ENCODE peak calls at places on chromosomes 12 and 14, in four cellular contexts. I is A549, P is K562, A is HepG2. O is an unnamed sample.

GRCh38 chr14:95507701-95508103 is 8.7 kb downstream of the SYNE3 start:
- DNase-seq in A (no peak), I (no peak), P (no peak), O (no peak)

GRCh38 chr12:32493282-32493681 is 93.9 kb downstream of the FGD4 start:
- DNase-seq in A (no peak), P (no peak), I (no peak), O (no peak)

GRCh38 chr14:101174980-101175606 is 271.6 kb upstream of the RTL1 start:
- DNase-seq in P (no peak), I (no peak), A (no peak), O (no peak)

GRCh38 chr12:115763982-115764621 is 513.4 kb downstream of the MED13L start:
- DNase-seq in I (peak), A (peak), P (peak), O (no peak)

GRCh38 chr12:19971396-19971802 is 396.9 kb upstream of the PDE3A start:
- DNase-seq in P (no peak), A (peak), I (peak), O (peak)

GRCh38 chr14:88270781-88271180 is 52.3 kb downstream of the KCNK10 start:
- DNase-seq in I (no peak), P (no peak), A (peak), O (peak)

GRCh38 chr12:15978431-15978950 is 67.4 kb downstream of the DERA start:
- DNase-seq in I (no peak), P (no peak), A (no peak), O (no peak)

GRCh38 chr14:101151226-101151929 is 247.9 kb upstream of the RTL1 start:
- DNase-seq in A (no peak), P (no peak), I (peak), O (no peak)

GRCh38 chr14:68284834-68285233 is 465.3 kb downstream of the RAD51B start:
- DNase-seq in P (no peak), A (no peak), I (no peak), O (no peak)

GRCh38 chr12:65465766-65466547 is 187.5 kb downstream of the MSRB3 start:
- DNase-seq in P (no peak), I (no peak), A (no peak), O (no peak)

GRCh38 chr12:131044136-131044535 is 90.4 kb downstream of the ADGRD1 start:
- DNase-seq in I (no peak), P (no peak), A (no peak), O (no peak)

GRCh38 chr12:63930971-63931370 is 86.5 kb downstream of the SRGAP1 start:
- DNase-seq in P (no peak), A (no peak), I (no peak), O (no peak)

GRCh38 chr12:32809846-32810245 is 54.1 kb upstream of the YARS2 start:
- DNase-seq in A (no peak), P (no peak), I (no peak), O (no peak)

GRCh38 chr12:42372154-42372791 is 46.3 kb downstream of the PPHLN1 start:
- DNase-seq in P (peak), I (peak), A (peak), O (no peak)

GRCh38 chr12:113899844-113900471 is 66.2 kb downstream of the RBM19 start:
- DNase-seq in P (no peak), I (no peak), A (no peak), O (no peak)

GRCh38 chr14:51445001-51445390 is 204.9 kb downstream of the TMX1 start:
- DNase-seq in I (no peak), P (no peak), A (no peak), O (no peak)

GRCh38 chr14:51925980-51926379 is 63.4 kb upstream of the RTRAF start:
- DNase-seq in A (no peak), I (no peak), P (no peak), O (no peak)

GRCh38 chr12:24705741-24706358 is 243.1 kb downstream of the BCAT1 start:
- DNase-seq in I (no peak), P (no peak), A (no peak), O (no peak)

GRCh38 chr12:52435659-52435999 is 1.5 kb upstream of the KRT75 start:
- DNase-seq in I (no peak), A (no peak), P (no peak), O (no peak)

GRCh38 chr12:45309826-45310626 is 94.1 kb downstream of the ANO6 start:
- DNase-seq in A (no peak), I (no peak), P (no peak), O (no peak)

GRCh38 chr12:52231305-52232232 is 1.5 kb upstream of the KRT7 start:
- DNase-seq in I (peak), P (no peak), A (no peak), O (no peak)

GRCh38 chr14:75445958-75446357 is 18.1 kb downstream of the JDP2 start:
- DNase-seq in A (no peak), I (no peak), P (no peak), O (no peak)

GRCh38 chr14:38618514-38618913 is 362.6 kb upstream of the CLEC14A start:
- DNase-seq in I (peak), A (no peak), P (no peak), O (no peak)

GRCh38 chr12:50162225-50162624 is 4.9 kb downstream of the CERS5 start:
- DNase-seq in P (no peak), I (no peak), A (no peak), O (no peak)

GRCh38 chr12:50167026-50167742 is at the start of gene CERS5:
- DNase-seq in P (peak), A (peak), I (peak), O (peak)

GRCh38 chr12:50164963-50165362 is 2.2 kb downstream of the CERS5 start:
- DNase-seq in A (no peak), I (no peak), P (no peak), O (no peak)

DNA sequence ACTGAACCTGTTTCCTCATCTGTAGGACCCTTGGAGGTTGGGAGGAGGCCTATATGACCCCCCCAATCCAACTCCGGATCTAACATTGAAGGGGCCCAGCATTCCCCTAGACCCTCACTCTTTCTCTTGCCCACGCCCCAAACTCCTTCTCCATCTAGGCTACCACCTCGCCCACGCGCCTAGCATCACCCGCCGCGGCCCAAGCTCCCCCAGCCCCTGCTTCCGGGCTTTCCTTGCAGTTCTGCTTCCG is 468 bp downstream of the CERS5 start:
- DNase-seq in I (no peak), A (no peak), P (no peak), O (no peak)
- TF ChIP-seq NR3C1 in I (no peak), A (no peak), P (no peak), O (no peak)

GRCh38 chr14:99732436-99733220 is 48.5 kb downstream of the CYP46A1 start:
- DNase-seq in I (no peak), A (no peak), P (no peak), O (peak)
- TF ChIP-seq NR3C1 in I (no peak), A (no peak), P (no peak), O (no peak)

GRCh38 chr14:23018107-23018506 is 8.2 kb upstream of the C14orf93 start:
- DNase-seq in P (no peak), A (no peak), I (no peak), O (no peak)
- TF ChIP-seq NR3C1 in P (no peak), A (no peak), I (no peak), O (no peak)

DNA sequence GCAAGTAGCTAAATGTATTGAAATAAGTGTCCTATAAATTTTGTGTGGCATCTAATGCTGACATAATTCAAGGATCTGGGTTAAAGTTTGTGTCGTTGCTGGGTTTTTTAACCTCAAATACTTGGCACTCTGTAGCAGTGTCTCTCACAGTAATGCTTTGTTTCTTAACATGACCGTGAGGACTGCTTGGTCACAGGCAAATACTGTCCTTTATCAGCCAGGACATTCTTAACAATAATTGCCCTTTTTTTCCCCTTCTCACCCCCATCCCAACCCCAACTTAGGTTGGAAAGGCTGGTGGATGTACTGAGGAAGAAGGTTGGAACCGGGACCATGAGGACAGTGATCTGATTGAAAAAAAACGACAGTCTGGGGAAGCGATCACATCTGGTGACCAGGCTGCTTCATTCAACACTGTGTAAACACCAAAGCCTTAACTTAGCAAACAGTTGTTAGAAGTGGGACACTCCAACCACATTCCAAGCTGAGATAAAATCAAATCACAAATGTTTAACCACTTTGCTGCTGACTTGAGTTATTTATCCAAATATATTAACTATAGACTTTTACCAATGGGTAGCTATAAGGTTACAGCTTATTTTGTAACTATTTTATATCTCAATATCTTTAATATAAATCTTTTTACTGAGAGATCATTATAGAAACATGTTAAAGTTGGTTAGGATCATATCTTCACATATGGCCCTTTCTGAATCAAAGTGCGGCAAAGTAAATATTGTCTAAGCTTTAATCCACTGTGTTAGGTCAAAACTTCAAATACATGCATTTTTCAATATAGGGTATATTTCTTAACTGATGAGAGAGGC is 48.2 kb downstream of the FOXA1 start:
- DNase-seq in A (peak), P (no peak), I (peak), O (no peak)
- TF ChIP-seq NR3C1 in A (no peak), P (no peak), I (no peak), O (no peak)

GRCh38 chr12:108820700-108821406 is 36.5 kb downstream of the SSH1 start:
- DNase-seq in A (no peak), I (no peak), P (no peak), O (no peak)

GRCh38 chr12:108823804-108824203 is 33.6 kb downstream of the SSH1 start:
- DNase-seq in A (no peak), I (no peak), P (no peak), O (no peak)

GRCh38 chr12:108819920-108820699 is 37.3 kb downstream of the SSH1 start:
- DNase-seq in A (no peak), I (no peak), P (peak), O (no peak)

GRCh38 chr12:108822458-108823205 is 34.8 kb downstream of the SSH1 start:
- DNase-seq in P (no peak), I (no peak), A (no peak), O (no peak)

GRCh38 chr12:108821407-108822397 is 35.7 kb downstream of the SSH1 start:
- DNase-seq in I (no peak), A (no peak), P (peak), O (no peak)
- TF ChIP-seq NR3C1 in I (no peak), A (no peak), P (no peak), O (no peak)

GRCh38 chr14:84340938-84341337 is 1189.0 kb upstream of the FLRT2 start:
- DNase-seq in A (no peak), P (no peak), I (no peak), O (no peak)
- TF ChIP-seq NR3C1 in A (no peak), P (no peak), I (no peak), O (no peak)